ENCODE peak calls at places on chromosomes 3 and 15, in four cellular contexts. One of them, this sample, is unnamed.

GRCh38 chr3:149332227-149332765 is 1.1 kb downstream of the TM4SF18 start:
- DNase-seq in hepatocyte: no peak
- DNase-seq in HCT116: no peak
- DNase-seq in PC-3: no peak
- DNase-seq in this sample: no peak

GRCh38 chr3:197878427-197878826 is 71.6 kb upstream of the RPL35A start:
- DNase-seq in PC-3: no peak
- DNase-seq in hepatocyte: no peak
- DNase-seq in HCT116: no peak
- DNase-seq in this sample: no peak

GRCh38 chr3:62013931-62014330 is 359.4 kb downstream of the FEZF2 start:
- DNase-seq in HCT116: no peak
- DNase-seq in PC-3: no peak
- DNase-seq in hepatocyte: no peak
- DNase-seq in this sample: peak; percentile 24

GRCh38 chr15:76184640-76185020 is 124.8 kb downstream of the TMEM266 start:
- DNase-seq in hepatocyte: no peak
- DNase-seq in HCT116: no peak
- DNase-seq in PC-3: no peak
- DNase-seq in this sample: no peak

GRCh38 chr15:50227076-50227475 is 38.5 kb downstream of the HDC start:
- DNase-seq in hepatocyte: no peak
- DNase-seq in PC-3: peak; percentile 23
- DNase-seq in HCT116: no peak
- DNase-seq in this sample: no peak

GRCh38 chr3:195897081-195897852 is 11.1 kb downstream of the TNK2 start:
- DNase-seq in hepatocyte: peak; percentile 51
- DNase-seq in PC-3: peak; percentile 83
- DNase-seq in HCT116: no peak
- DNase-seq in this sample: no peak

GRCh38 chr15:75758071-75758872 is 45.6 kb upstream of the CSPG4 start:
- DNase-seq in hepatocyte: peak; percentile 95
- DNase-seq in PC-3: peak; percentile 64
- DNase-seq in HCT116: peak; percentile 78
- DNase-seq in this sample: peak; percentile 95

GRCh38 chr15:90259524-90259923 is 5.9 kb upstream of the NGRN start:
- DNase-seq in hepatocyte: no peak
- DNase-seq in PC-3: peak; percentile 18
- DNase-seq in HCT116: no peak
- DNase-seq in this sample: no peak

GRCh38 chr3:13596426-13597205 is 47.7 kb downstream of the FBLN2 start:
- DNase-seq in PC-3: no peak
- DNase-seq in HCT116: no peak
- DNase-seq in hepatocyte: no peak
- DNase-seq in this sample: no peak

GRCh38 chr15:65233651-65234050 is 22.4 kb upstream of the CILP start:
- DNase-seq in PC-3: no peak
- DNase-seq in HCT116: no peak
- DNase-seq in hepatocyte: no peak
- DNase-seq in this sample: no peak

GRCh38 chr3:12891985-12892839 is 50.8 kb upstream of the RPL32 start:
- DNase-seq in HCT116: peak; percentile 39
- DNase-seq in hepatocyte: peak; percentile 81
- DNase-seq in PC-3: peak; percentile 78
- DNase-seq in this sample: peak; percentile 82

GRCh38 chr3:46321461-46322104 is 32.3 kb upstream of the CCR2 start:
- DNase-seq in hepatocyte: no peak
- DNase-seq in PC-3: no peak
- DNase-seq in HCT116: no peak
- DNase-seq in this sample: no peak

GRCh38 chr15:38535451-38536200 is 29.0 kb downstream of the RASGRP1 start:
- DNase-seq in PC-3: no peak
- DNase-seq in HCT116: no peak
- DNase-seq in hepatocyte: no peak
- DNase-seq in this sample: no peak

GRCh38 chr3:195458188-195458800 is 15.5 kb upstream of the ACAP2 start:
- DNase-seq in PC-3: no peak
- DNase-seq in hepatocyte: no peak
- DNase-seq in HCT116: no peak
- DNase-seq in this sample: no peak

GRCh38 chr15:83871808-83872559 is 218.1 kb downstream of the ADAMTSL3 start:
- DNase-seq in HCT116: no peak
- DNase-seq in PC-3: peak; percentile 62
- DNase-seq in hepatocyte: peak; percentile 46
- DNase-seq in this sample: no peak

GRCh38 chr15:51155906-51156305 is 61.2 kb upstream of the TNFAIP8L3 start:
- DNase-seq in HCT116: no peak
- DNase-seq in PC-3: no peak
- DNase-seq in hepatocyte: no peak
- DNase-seq in this sample: no peak

GRCh38 chr3:63845215-63845614 is 18.4 kb downstream of the THOC7 start:
- DNase-seq in HCT116: no peak
- DNase-seq in PC-3: no peak
- DNase-seq in hepatocyte: no peak
- DNase-seq in this sample: no peak

GRCh38 chr15:38745136-38745535 is 180.5 kb upstream of the RASGRP1 start:
- DNase-seq in PC-3: no peak
- DNase-seq in HCT116: no peak
- DNase-seq in hepatocyte: no peak
- DNase-seq in this sample: no peak

GRCh38 chr3:181726351-181727121 is 14.8 kb downstream of the SOX2 start:
- DNase-seq in PC-3: no peak
- DNase-seq in HCT116: no peak
- DNase-seq in hepatocyte: peak; percentile 48
- DNase-seq in this sample: peak; percentile 94

GRCh38 chr3:141735176-141735575 is 2.9 kb upstream of the RNF7 start:
- DNase-seq in PC-3: no peak
- DNase-seq in hepatocyte: no peak
- DNase-seq in HCT116: no peak
- DNase-seq in this sample: no peak

GRCh38 chr15:100732359-100733055 is 130.1 kb downstream of the ASB7 start:
- DNase-seq in hepatocyte: no peak
- DNase-seq in HCT116: no peak
- DNase-seq in PC-3: peak; percentile 63
- DNase-seq in this sample: no peak

GRCh38 chr15:70508561-70509281 is 254.6 kb downstream of the UACA start:
- DNase-seq in HCT116: no peak
- DNase-seq in PC-3: peak; percentile 96
- DNase-seq in hepatocyte: peak; percentile 79
- DNase-seq in this sample: peak; percentile 23

GRCh38 chr3:184718431-184718830 is 6.6 kb upstream of the MAGEF1 start:
- DNase-seq in PC-3: no peak
- DNase-seq in HCT116: no peak
- DNase-seq in hepatocyte: no peak
- DNase-seq in this sample: no peak

GRCh38 chr3:77460326-77460725 is 420.4 kb downstream of the ROBO2 start:
- DNase-seq in PC-3: peak; percentile 35
- DNase-seq in hepatocyte: no peak
- DNase-seq in HCT116: no peak
- DNase-seq in this sample: no peak

GRCh38 chr3:134425943-134426342 is 51.7 kb upstream of the AMOTL2 start:
- DNase-seq in HCT116: no peak
- DNase-seq in PC-3: no peak
- DNase-seq in hepatocyte: no peak
- DNase-seq in this sample: no peak

GRCh38 chr15:61051570-61052031 is 177.5 kb downstream of the RORA start:
- DNase-seq in PC-3: peak; percentile 20
- DNase-seq in hepatocyte: peak; percentile 52
- DNase-seq in HCT116: no peak
- DNase-seq in this sample: peak; percentile 62

GRCh38 chr15:98232761-98233160 is 272.3 kb downstream of the ARRDC4 start:
- DNase-seq in hepatocyte: no peak
- DNase-seq in HCT116: no peak
- DNase-seq in PC-3: no peak
- DNase-seq in this sample: no peak

GRCh38 chr3:179421500-179421899 is 29.8 kb downstream of the GNB4 start:
- DNase-seq in PC-3: no peak
- DNase-seq in HCT116: no peak
- DNase-seq in hepatocyte: peak; percentile 39
- DNase-seq in this sample: peak; percentile 35

GRCh38 chr3:8966150-8966819 is 3.0 kb upstream of the RAD18 start:
- DNase-seq in hepatocyte: no peak
- DNase-seq in HCT116: no peak
- DNase-seq in PC-3: no peak
- DNase-seq in this sample: no peak

GRCh38 chr15:68279218-68279533 is 1.6 kb downstream of the FEM1B start:
- DNase-seq in hepatocyte: no peak
- DNase-seq in HCT116: no peak
- DNase-seq in PC-3: no peak
- DNase-seq in this sample: no peak

GRCh38 chr15:68278345-68279217 is 1.0 kb downstream of the FEM1B start:
- DNase-seq in HCT116: no peak
- DNase-seq in PC-3: peak; percentile 42
- DNase-seq in hepatocyte: no peak
- DNase-seq in this sample: no peak

GRCh38 chr15:68276668-68277067 is 877 bp upstream of the FEM1B start:
- DNase-seq in PC-3: no peak
- DNase-seq in hepatocyte: no peak
- DNase-seq in HCT116: no peak
- DNase-seq in this sample: no peak

GRCh38 chr15:68277131-68277604 is 377 bp upstream of the FEM1B start:
- DNase-seq in HCT116: no peak
- DNase-seq in PC-3: no peak
- DNase-seq in hepatocyte: peak; percentile 70
- DNase-seq in this sample: peak; percentile 81

GRCh38 chr15:68277605-68278344 is at the start of gene FEM1B:
- DNase-seq in hepatocyte: peak; percentile 95
- DNase-seq in PC-3: peak; percentile 83
- DNase-seq in HCT116: peak; percentile 81
- DNase-seq in this sample: peak; percentile 95
- H3K4me1 ChIP-seq in hepatocyte: peaks cover 35% of the 10 kb centered on the region
- H3K4me1 ChIP-seq in PC-3: peaks cover 64% of the 10 kb centered on the region
- H3K4me1 ChIP-seq in HCT116: peaks cover 41% of the 10 kb centered on the region
- H3K4me1 ChIP-seq in this sample: peaks cover 24% of the 10 kb centered on the region

DNA sequence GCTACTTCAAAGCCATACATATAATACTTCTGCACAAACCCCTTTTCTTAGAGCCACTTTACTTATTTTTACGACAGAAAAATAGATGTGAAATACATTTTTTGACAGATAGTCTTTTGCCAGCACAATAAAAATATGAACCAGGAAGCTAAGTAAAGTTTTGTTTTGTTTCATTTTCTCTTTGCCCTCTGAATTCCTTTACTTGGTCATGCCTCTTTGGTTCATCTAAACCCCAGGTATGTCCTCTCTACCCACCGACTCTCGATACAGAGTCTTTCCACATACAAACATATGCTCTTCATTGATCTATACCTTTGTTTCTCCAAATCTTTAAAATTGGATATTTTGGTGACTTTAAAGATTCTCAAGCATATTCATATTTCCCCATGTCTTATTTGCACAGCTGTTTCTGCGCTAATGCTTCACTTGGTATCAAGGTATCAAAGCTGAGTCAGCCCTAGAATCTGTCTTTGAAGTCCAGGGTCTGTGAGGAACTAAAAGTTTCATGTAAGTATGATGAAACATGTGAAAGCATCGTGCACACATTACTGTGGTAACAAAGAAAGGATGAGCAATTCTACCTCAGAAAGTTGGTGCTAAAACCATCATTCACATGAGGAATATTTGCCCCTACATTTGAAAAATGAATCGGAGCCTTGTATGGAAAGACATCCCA is 845.4 kb downstream of the NAALADL2 start:
- DNase-seq in HCT116: no peak
- DNase-seq in PC-3: no peak
- DNase-seq in hepatocyte: no peak
- DNase-seq in this sample: no peak
- TF ChIP-seq EZH2phosphoT487 in HCT116: no peak
- TF ChIP-seq EZH2phosphoT487 in PC-3: no peak
- TF ChIP-seq EZH2phosphoT487 in hepatocyte: no peak
- TF ChIP-seq EZH2phosphoT487 in this sample: no peak

DNA sequence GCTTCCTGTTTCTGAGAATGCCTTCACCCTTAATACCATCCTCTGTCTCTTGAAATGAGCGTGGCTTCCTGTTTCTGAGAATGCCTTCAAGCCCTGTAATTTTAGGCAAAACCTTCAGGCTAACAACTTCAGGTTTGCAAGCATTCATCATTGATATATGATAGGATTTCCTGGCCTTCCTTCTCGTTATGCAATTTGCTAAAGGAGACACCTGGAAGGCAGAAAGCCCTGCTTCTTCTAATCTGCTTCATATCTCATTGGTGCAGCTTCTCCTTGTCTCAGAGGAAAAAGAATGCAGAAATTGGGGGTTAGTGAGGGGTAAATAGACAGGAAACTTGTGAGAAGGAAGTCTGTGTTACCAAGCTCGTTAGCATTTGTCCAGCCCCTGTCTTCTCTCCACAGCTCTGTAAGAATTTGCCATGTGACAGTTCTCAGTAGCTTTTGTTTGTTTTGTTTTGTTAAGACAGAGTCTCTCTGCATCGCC is 7.3 kb downstream of the ARL6IP5 start:
- DNase-seq in HCT116: no peak
- DNase-seq in PC-3: no peak
- DNase-seq in hepatocyte: no peak
- DNase-seq in this sample: peak; percentile 46
- H3K4me3 ChIP-seq in HCT116: no peak overlapping the region
- H3K4me3 ChIP-seq in PC-3: no peak overlapping the region
- H3K4me3 ChIP-seq in hepatocyte: no peak overlapping the region
- H3K4me3 ChIP-seq in this sample: no peak overlapping the region

GRCh38 chr3:50323092-50323600 is 601 bp upstream of the HYAL2 start:
- DNase-seq in PC-3: no peak
- DNase-seq in hepatocyte: no peak
- DNase-seq in HCT116: no peak
- DNase-seq in this sample: no peak
- H3K4me1 ChIP-seq in PC-3: peaks cover 31% of the 10 kb centered on the region
- H3K4me1 ChIP-seq in hepatocyte: peaks cover 45% of the 10 kb centered on the region
- H3K4me1 ChIP-seq in HCT116: peaks cover 67% of the 10 kb centered on the region
- H3K4me1 ChIP-seq in this sample: peaks cover 34% of the 10 kb centered on the region

GRCh38 chr3:146948161-146948560 is 343.0 kb upstream of the PLSCR5 start:
- DNase-seq in PC-3: no peak
- DNase-seq in HCT116: no peak
- DNase-seq in hepatocyte: no peak
- DNase-seq in this sample: peak; percentile 4

GRCh38 chr3:146948985-146949384 is 343.8 kb upstream of the PLSCR5 start:
- DNase-seq in HCT116: no peak
- DNase-seq in PC-3: no peak
- DNase-seq in hepatocyte: no peak
- DNase-seq in this sample: no peak

DNA sequence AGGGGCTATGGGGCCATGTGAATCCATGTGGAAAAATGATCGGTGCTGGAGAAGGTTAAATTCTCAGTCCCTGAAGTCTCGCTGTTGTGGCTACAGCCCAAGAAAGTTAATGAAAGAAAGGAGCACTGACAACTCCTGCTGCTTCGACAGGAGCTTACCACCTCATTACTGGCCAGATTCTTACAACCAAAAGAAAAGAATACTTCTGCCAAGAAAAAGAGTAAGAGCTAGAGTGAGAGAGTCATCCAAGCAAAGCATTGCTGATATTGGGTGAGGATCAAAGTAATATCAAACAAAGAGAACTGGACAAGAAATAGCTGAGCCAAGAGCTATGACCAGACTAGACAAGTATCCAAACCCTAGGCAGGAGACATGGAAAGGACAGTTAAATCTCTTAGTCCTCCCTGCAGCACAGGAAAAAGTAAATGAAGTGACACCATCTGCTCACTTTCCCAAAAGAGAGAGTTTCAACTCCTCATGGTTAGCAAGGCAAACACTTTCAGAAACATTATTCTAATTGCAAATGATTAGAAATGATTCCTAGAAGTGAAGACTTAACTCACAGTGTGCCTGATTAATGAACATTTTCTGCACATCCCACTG is 348.5 kb upstream of the PLSCR5 start:
- DNase-seq in hepatocyte: no peak
- DNase-seq in HCT116: no peak
- DNase-seq in PC-3: no peak
- DNase-seq in this sample: peak; percentile 57
- TF ChIP-seq EZH2phosphoT487 in hepatocyte: no peak
- TF ChIP-seq EZH2phosphoT487 in HCT116: no peak
- TF ChIP-seq EZH2phosphoT487 in PC-3: no peak
- TF ChIP-seq EZH2phosphoT487 in this sample: no peak